ENCODE peak calls at places on chromosomes 11 and 22, in seven cellular contexts. X, H, U, L, M, P and J are unnamed samples.

GRCh38 chr11:61947486-61948210 is 2.5 kb upstream of the BEST1 start:
- DNase-seq in X (peak), H (peak), U (peak), L (peak), M (peak), P (peak), J (peak)

GRCh38 chr11:87359401-87359800 is 321.7 kb downstream of the TMEM135 start:
- DNase-seq in X (no peak), H (no peak), U (no peak), L (no peak), M (no peak), P (no peak), J (no peak)

GRCh38 chr11:95686265-95686664 is 103.3 kb downstream of the FAM76B start:
- DNase-seq in X (no peak), H (no peak), U (no peak), L (no peak), M (no peak), P (no peak), J (no peak)

GRCh38 chr11:133724116-133724515 is 121.2 kb downstream of the SPATA19 start:
- DNase-seq in X (no peak), H (no peak), U (no peak), L (no peak), M (no peak), P (no peak), J (no peak)

GRCh38 chr22:19689408-19689807 is 24.9 kb upstream of the SEPTIN5 start:
- DNase-seq in X (no peak), H (no peak), U (no peak), L (no peak), M (no peak), P (no peak), J (no peak)

GRCh38 chr11:67276821-67277230 is 10.6 kb downstream of the GRK2 start:
- DNase-seq in X (peak), H (no peak), U (no peak), L (no peak), M (peak), P (no peak), J (peak)

GRCh38 chr11:35009941-35010337 is 93.5 kb downstream of the PDHX start:
- DNase-seq in X (no peak), H (no peak), U (no peak), L (no peak), M (no peak), P (no peak), J (no peak)

GRCh38 chr11:32960553-32961164 is 55.0 kb upstream of the DEPDC7 start:
- DNase-seq in X (peak), H (peak), U (peak), L (no peak), M (peak), P (no peak), J (no peak)

GRCh38 chr22:48757581-48757980 is 1070.1 kb downstream of the BRD1 start:
- DNase-seq in X (no peak), H (no peak), U (no peak), L (peak), M (no peak), P (no peak), J (peak)

GRCh38 chr22:39928556-39929401 is 27.9 kb downstream of the GRAP2 start:
- DNase-seq in X (no peak), H (no peak), U (no peak), L (no peak), M (no peak), P (no peak), J (no peak)

GRCh38 chr22:47389201-47389600 is 626.8 kb downstream of the TBC1D22A start:
- DNase-seq in X (no peak), H (no peak), U (no peak), L (no peak), M (no peak), P (no peak), J (no peak)

GRCh38 chr11:116519499-116519898 is 253.3 kb downstream of the BUD13 start:
- DNase-seq in X (no peak), H (no peak), U (no peak), L (no peak), M (no peak), P (no peak), J (peak)

GRCh38 chr22:38186429-38186828 is 4.8 kb upstream of the PLA2G6 start:
- DNase-seq in X (no peak), H (no peak), U (peak), L (no peak), M (no peak), P (peak), J (no peak)

GRCh38 chr11:14643697-14644395 is at the start of gene PDE3B:
- DNase-seq in X (peak), H (peak), U (peak), L (peak), M (peak), P (peak), J (peak)

GRCh38 chr22:45284705-45285305 is at the start of gene UPK3A:
- DNase-seq in X (no peak), H (peak), U (peak), L (peak), M (peak), P (peak), J (peak)

GRCh38 chr22:44378380-44378779 is 65.6 kb upstream of the SHISAL1 start:
- DNase-seq in X (no peak), H (no peak), U (no peak), L (no peak), M (no peak), P (no peak), J (no peak)

DNA sequence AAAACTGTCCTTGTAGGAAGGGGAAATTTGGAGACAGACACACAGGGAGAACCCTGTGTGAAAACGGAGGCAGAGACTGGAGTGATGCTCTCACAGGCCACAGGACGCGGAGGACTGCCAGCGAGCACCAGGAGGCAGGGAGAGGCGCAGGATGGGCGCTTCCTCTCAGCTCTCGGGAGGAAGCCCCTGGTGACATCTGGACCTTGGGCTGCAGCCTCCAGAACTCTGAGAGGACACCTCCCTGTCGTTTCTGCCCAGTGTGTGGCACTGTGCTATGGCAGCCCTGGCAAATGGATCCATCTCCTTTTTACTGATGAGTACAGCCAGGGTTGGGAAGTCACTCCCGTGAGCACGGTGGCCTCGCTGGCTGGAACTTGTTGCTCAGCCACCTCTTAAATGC is 73.9 kb downstream of the LRRC32 start:
- DNase-seq in X (no peak), H (no peak), U (no peak), L (no peak), M (no peak), P (no peak), J (peak)
- H2BK120ac ChIP-seq in X (no peak), H (no peak), U (no peak), L (no peak), M (no peak), P (peak), J (no peak)

GRCh38 chr11:109018639-109019038 is 353.8 kb downstream of the DDX10 start:
- DNase-seq in X (no peak), H (no peak), U (no peak), L (no peak), M (no peak), P (no peak), J (no peak)
- H2BK120ac ChIP-seq in X (no peak), H (no peak), U (no peak), L (no peak), M (no peak), P (no peak), J (no peak)

DNA sequence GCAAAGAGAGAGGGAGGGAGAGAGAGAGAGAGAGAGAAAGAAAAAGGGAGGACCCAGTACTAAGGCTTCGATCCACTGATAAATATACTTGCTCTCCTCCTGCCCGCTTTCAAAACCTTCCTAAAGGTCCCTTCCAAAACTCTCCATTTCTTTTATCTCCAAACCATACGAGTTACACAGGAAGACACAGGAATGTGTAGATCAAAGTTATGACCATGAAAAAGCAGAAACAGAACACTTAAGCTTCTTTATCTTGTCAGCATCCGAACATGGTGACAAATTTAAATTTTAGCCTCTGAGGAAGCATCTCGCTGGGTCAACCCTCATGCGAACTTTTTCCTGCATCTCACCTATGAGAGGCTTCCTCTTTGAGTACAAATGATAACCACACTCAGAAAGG is 29.2 kb upstream of the POGLUT3 start:
- DNase-seq in X (no peak), H (no peak), U (no peak), L (no peak), M (no peak), P (no peak), J (no peak)
- H2BK120ac ChIP-seq in X (no peak), H (no peak), U (no peak), L (no peak), M (no peak), P (no peak), J (no peak)

DNA sequence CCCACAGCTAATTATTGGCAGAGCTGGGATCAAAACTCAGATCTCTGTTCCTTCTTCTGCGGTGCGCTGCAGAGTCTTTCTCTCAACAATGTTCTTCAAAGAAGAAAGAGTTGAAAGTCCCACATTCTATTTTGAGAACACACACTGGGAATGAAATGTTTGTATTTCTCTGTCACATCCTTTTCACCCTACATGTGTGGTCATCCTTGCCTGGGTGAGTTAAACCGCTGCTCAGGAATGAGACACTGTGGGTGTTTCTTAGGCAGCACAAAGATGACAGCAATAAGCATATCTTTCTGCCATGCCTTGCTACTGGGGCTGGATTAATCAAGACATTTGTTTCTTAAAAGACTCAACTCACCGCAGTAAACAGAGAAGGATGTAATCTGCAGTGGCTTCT is 222.6 kb downstream of the LARGE1 start:
- DNase-seq in X (peak), H (no peak), U (peak), L (no peak), M (no peak), P (no peak), J (no peak)
- H2BK120ac ChIP-seq in X (no peak), H (no peak), U (no peak), L (no peak), M (no peak), P (no peak), J (no peak)

GRCh38 chr11:83139310-83139709 is 17.6 kb upstream of the PCF11 start:
- DNase-seq in X (no peak), H (no peak), U (no peak), L (no peak), M (no peak), P (no peak), J (no peak)
- H2BK120ac ChIP-seq in X (no peak), H (no peak), U (no peak), L (no peak), M (no peak), P (no peak), J (no peak)

DNA sequence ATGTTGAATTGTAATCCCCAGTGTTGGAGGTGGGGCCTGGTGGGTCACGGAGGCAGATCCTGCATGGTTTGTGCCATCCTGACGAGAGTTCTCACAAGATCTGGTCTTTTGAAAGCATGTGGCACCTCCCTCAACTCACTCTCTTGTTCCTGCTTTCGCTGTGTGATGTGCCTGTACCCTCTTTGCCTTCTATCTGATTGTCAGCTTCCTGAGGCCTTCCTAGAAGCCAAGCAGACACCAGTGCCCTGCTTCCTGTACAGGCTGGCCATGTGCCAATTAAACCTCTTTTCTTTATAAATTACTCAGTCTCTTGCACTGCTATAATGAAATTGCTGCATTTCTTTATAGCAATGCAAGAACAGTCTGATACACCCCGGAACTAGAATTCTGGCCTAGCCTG is 13.1 kb downstream of the PTPN5 start:
- DNase-seq in X (no peak), H (no peak), U (no peak), L (no peak), M (no peak), P (no peak), J (no peak)
- H2BK120ac ChIP-seq in X (no peak), H (no peak), U (no peak), L (no peak), M (no peak), P (no peak), J (no peak)

DNA sequence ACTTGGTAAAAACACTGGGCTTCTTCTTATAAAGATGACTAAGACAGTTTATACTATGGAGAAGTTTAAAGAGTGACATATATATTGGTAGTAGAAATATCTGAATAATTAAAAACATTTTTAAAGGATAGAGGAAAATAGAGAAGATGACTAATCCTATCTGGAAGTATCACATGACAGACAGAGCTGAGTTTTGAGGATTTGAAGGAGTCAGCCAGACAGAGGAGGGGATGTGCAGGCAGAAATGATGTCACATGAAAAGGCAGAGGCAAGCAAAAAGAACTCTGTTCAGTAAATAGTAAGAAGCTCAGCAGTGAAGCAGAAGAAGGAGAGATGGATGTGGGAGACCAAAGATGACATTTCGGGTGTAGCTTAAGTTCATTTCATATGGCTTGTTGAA is 1.6 kb downstream of the OR10A2 start:
- DNase-seq in X (peak), H (no peak), U (no peak), L (no peak), M (no peak), P (no peak), J (no peak)
- H2BK120ac ChIP-seq in X (no peak), H (no peak), U (no peak), L (no peak), M (no peak), P (no peak), J (no peak)